ENCODE peak calls at places on chromosomes 5 and 9, in four cellular contexts. T, N, Z and Y are unnamed samples. For H3K4me1, the result is how much of the 10 kb centered on the place peaks cover.

GRCh38 chr9:129867138-129868032 is 32.1 kb downstream of the USP20 start:
- DNase-seq in N (no peak), T (no peak), Z (no peak), Y (no peak)

GRCh38 chr5:157222506-157223230 is 42.0 kb downstream of the ITK start:
- DNase-seq in Z (no peak), T (no peak), N (no peak), Y (no peak)

GRCh38 chr9:95316794-95317118 is 753 bp downstream of the FANCC start:
- DNase-seq in N (peak), Z (peak), T (peak), Y (peak)

GRCh38 chr9:37554318-37554717 is 21.9 kb downstream of the FBXO10 start:
- DNase-seq in T (no peak), N (no peak), Z (no peak), Y (no peak)

GRCh38 chr9:94950040-94950732 is 223.7 kb downstream of the AOPEP start:
- DNase-seq in T (no peak), N (no peak), Z (no peak), Y (peak)

GRCh38 chr9:70641631-70642030 is 227.2 kb upstream of the KLF9 start:
- DNase-seq in Z (no peak), N (no peak), T (no peak), Y (no peak)

GRCh38 chr5:72183231-72183630 is 76.0 kb downstream of the MAP1B start:
- DNase-seq in N (no peak), Z (no peak), T (no peak), Y (no peak)

GRCh38 chr9:127963359-127964064 is 17.3 kb downstream of the EEIG1 start:
- DNase-seq in Z (no peak), N (no peak), T (no peak), Y (no peak)

GRCh38 chr5:159175547-159175946 is 33.8 kb downstream of the RNF145 start:
- DNase-seq in N (no peak), Z (no peak), T (no peak), Y (no peak)
- H3K4me1 ChIP-seq in N (under half), Z (under half), T (under half), Y (under half)

GRCh38 chr5:150753863-150754262 is 5.0 kb downstream of the DCTN4 start:
- DNase-seq in Z (no peak), N (no peak), T (no peak), Y (peak)

GRCh38 chr5:150759334-150759583 is 442 bp upstream of the DCTN4 start:
- DNase-seq in T (no peak), N (no peak), Z (no peak), Y (no peak)

GRCh38 chr5:150758534-150759333 is at the start of gene DCTN4:
- DNase-seq in N (peak), Z (peak), T (peak), Y (peak)

GRCh38 chr5:150758210-150758533 is 645 bp downstream of the DCTN4 start:
- DNase-seq in Z (no peak), T (no peak), N (no peak), Y (no peak)

DNA sequence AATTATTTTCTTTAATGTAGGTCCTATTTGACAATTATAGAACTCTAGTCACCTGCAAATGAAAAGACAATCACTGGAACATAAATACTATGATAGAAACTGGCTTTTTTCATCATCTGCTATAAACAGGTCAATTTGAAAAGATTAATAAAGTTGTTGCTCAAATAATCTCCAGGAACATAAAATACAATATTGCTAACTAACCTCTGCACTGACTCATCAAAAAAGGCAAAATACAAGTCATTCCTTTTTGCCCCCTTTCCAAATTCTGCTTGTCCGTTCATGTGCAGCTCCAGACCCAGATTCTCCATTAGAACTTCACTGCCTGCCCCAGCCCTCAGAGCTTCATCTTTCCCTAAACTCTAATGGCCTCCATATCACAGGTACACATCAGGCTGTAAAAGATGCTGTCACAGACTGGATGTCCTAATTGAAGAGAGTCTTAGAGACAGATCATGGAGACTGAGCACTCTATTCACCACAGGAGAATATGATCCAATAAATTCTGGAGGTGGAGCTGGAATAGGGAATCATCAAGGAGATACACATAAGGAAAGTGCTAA is 1.6 kb downstream of the DCTN4 start:
- DNase-seq in T (no peak), Z (no peak), N (no peak), Y (no peak)
- H3K27ac ChIP-seq in T (peak), Z (no peak), N (no peak), Y (peak)

GRCh38 chr5:140351609-140352334 is 5.4 kb upstream of the HBEGF start:
- DNase-seq in N (peak), T (no peak), Z (peak), Y (peak)
- TF ChIP-seq CTCF in N (peak), T (peak), Z (peak), Y (peak)

DNA sequence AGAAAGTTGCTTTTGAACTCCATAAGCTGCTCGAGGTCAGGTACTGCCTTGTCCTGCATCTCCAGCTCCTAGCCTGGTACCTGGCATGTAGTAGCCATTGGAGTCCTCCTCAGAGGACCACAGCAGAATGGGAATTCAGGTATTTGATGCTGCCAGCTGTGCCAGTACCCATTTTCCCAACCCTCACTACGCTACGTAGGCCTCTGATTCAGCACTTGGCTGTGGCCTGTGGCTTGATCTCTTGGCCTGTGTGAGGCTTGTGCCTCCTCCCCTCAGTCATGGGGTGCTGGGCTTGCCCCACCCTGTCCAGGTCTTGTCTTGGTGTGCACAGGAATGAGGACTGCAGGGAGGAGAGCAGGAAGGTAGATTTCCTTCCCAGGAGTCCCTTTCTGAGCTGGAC is 11.8 kb downstream of the OTULIN start:
- DNase-seq in N (peak), T (peak), Z (no peak), Y (peak)
- H3K4me1 ChIP-seq in N (under half), T (under half), Z (under half), Y (under half)